ENCODE peak calls at places on chromosome 1, in seven cellular contexts. K, O, H, R, G, Q and M are unnamed samples.

GRCh38 chr1:5161372-5161771 is 507.0 kb downstream of the AJAP1 start:
- DNase-seq in K (no peak), O (no peak), H (no peak), R (no peak), G (no peak), Q (peak), M (no peak)

GRCh38 chr1:183953031-183953430 is 84.5 kb downstream of the COLGALT2 start:
- DNase-seq in K (no peak), O (no peak), H (no peak), R (no peak), G (no peak), Q (no peak), M (no peak)

GRCh38 chr1:85615536-85615935 is 35.0 kb downstream of the CCN1 start:
- DNase-seq in K (no peak), O (no peak), H (no peak), R (no peak), G (no peak), Q (no peak), M (no peak)

GRCh38 chr1:164515932-164516331 is 43.1 kb upstream of the PBX1 start:
- DNase-seq in K (no peak), O (no peak), H (no peak), R (no peak), G (no peak), Q (peak), M (no peak)

GRCh38 chr1:57845041-57845440 is 421.2 kb upstream of the DAB1 start:
- DNase-seq in K (no peak), O (no peak), H (no peak), R (no peak), G (no peak), Q (no peak), M (no peak)

GRCh38 chr1:2135425-2135824 is 59.1 kb downstream of the FAAP20 start:
- DNase-seq in K (no peak), O (no peak), H (no peak), R (no peak), G (no peak), Q (peak), M (no peak)

GRCh38 chr1:245008761-245009160 is 144.4 kb upstream of the HNRNPU start:
- DNase-seq in K (no peak), O (no peak), H (no peak), R (no peak), G (no peak), Q (no peak), M (no peak)

GRCh38 chr1:19448491-19449439 is 36.6 kb downstream of the CAPZB start:
- DNase-seq in K (no peak), O (no peak), H (no peak), R (no peak), G (peak), Q (no peak), M (no peak)

GRCh38 chr1:8689431-8690252 is 127.8 kb downstream of the RERE start:
- DNase-seq in K (no peak), O (no peak), H (no peak), R (no peak), G (no peak), Q (no peak), M (no peak)